ENCODE peak calls at places on chromosomes 16 and 17, in eight cellular contexts. V is mesendoderm, B is neuronal stem cell, D is uterus, K is fibroblast of pulmonary artery, C is left ventricle myocardium inferior, Z is A549, J is aorta. Q is an unnamed sample.

GRCh38 chr16:73020409-73020884 is 27.5 kb downstream of the ZFHX3 start:
- DNase-seq in B (no peak), C (peak; percentile 81), Z (peak; percentile 84), V (no peak), D (no peak), J (peak; percentile 84), K (peak; percentile 91), Q (peak; percentile 85)

GRCh38 chr16:88087517-88087877 is 136.3 kb downstream of the BANP start:
- DNase-seq in J (peak; percentile 35), K (no peak), Z (no peak), D (no peak), C (no peak), B (no peak), V (no peak), Q (no peak)

GRCh38 chr16:74083582-74083981 is 213.0 kb upstream of the PSMD7 start:
- DNase-seq in D (no peak), K (no peak), B (no peak), C (no peak), V (no peak), J (no peak), Z (no peak), Q (no peak)

GRCh38 chr16:15949210-15950166 is at the start of gene ABCC1:
- DNase-seq in B (peak; percentile 48), C (peak; percentile 55), Z (peak; percentile 63), J (peak; percentile 54), V (peak; percentile 70), K (no peak), D (peak; percentile 26), Q (peak; percentile 69)

GRCh38 chr17:74992223-74992622 is 4.8 kb downstream of the CDR2L start:
- DNase-seq in B (no peak), Z (no peak), J (no peak), C (no peak), D (no peak), K (no peak), V (no peak), Q (no peak)

GRCh38 chr17:48892940-48893645 is 506 bp downstream of the ATP5MC1 start:
- DNase-seq in Z (no peak), B (no peak), K (no peak), J (no peak), V (no peak), C (no peak), D (no peak), Q (no peak)

GRCh38 chr17:33786478-33786877 is 468.6 kb upstream of the CCL2 start:
- DNase-seq in D (no peak), C (peak; percentile 18), B (no peak), Z (no peak), K (no peak), J (peak; percentile 63), V (no peak), Q (no peak)

GRCh38 chr16:12276631-12277030 is 300.1 kb downstream of the SNX29 start:
- DNase-seq in J (no peak), C (no peak), V (no peak), D (no peak), B (no peak), K (no peak), Z (no peak), Q (no peak)

GRCh38 chr16:81450783-81451491 is 6.3 kb downstream of the CMIP start:
- DNase-seq in J (no peak), C (no peak), V (no peak), D (no peak), Z (no peak), B (no peak), K (no peak), Q (no peak)

GRCh38 chr16:28126684-28127620 is 63.4 kb upstream of the GSG1L start:
- DNase-seq in B (no peak), K (no peak), C (no peak), Z (no peak), V (no peak), D (no peak), J (no peak), Q (no peak)

GRCh38 chr16:79170565-79171242 is 429.8 kb downstream of the MAF start:
- DNase-seq in D (peak; percentile 29), K (peak; percentile 18), C (no peak), B (no peak), V (no peak), J (peak; percentile 82), Z (no peak), Q (peak; percentile 23)

GRCh38 chr17:33981713-33982601 is 273.1 kb upstream of the CCL2 start:
- DNase-seq in B (no peak), C (no peak), K (no peak), D (no peak), Z (no peak), V (no peak), J (no peak), Q (no peak)

GRCh38 chr17:5532581-5532980 is 46.2 kb downstream of the MIS12 start:
- DNase-seq in J (no peak), K (no peak), C (no peak), B (no peak), D (no peak), Z (no peak), V (no peak), Q (no peak)

GRCh38 chr16:10242916-10243315 is 60.7 kb upstream of the GRIN2A start:
- DNase-seq in D (no peak), V (no peak), C (no peak), Z (no peak), J (no peak), K (no peak), B (no peak), Q (no peak)

GRCh38 chr16:60077791-60078280 is 1343.7 kb upstream of the GOT2 start:
- DNase-seq in D (no peak), Z (no peak), K (no peak), J (no peak), B (no peak), V (no peak), C (no peak), Q (no peak)

GRCh38 chr16:49748322-49748721 is 107.6 kb downstream of the ZNF423 start:
- DNase-seq in V (no peak), Z (no peak), K (peak; percentile 56), J (peak; percentile 59), D (peak; percentile 75), B (no peak), C (no peak), Q (peak; percentile 27)

GRCh38 chr17:43591750-43592562 is 45.8 kb upstream of the ETV4 start:
- DNase-seq in V (peak; percentile 86), D (peak; percentile 87), Z (no peak), J (peak; percentile 86), B (no peak), C (peak; percentile 86), K (peak; percentile 94), Q (peak; percentile 86)

GRCh38 chr17:45222273-45222993 is 748 bp downstream of the FMNL1 start:
- DNase-seq in D (no peak), K (no peak), V (peak; percentile 47), J (no peak), Z (no peak), B (no peak), C (no peak), Q (no peak)

GRCh38 chr17:6914711-6915110 is 81.1 kb upstream of the ALOX12 start:
- DNase-seq in Z (no peak), C (no peak), D (no peak), V (no peak), B (no peak), J (no peak), K (no peak), Q (no peak)

GRCh38 chr17:42054101-42054500 is 3.7 kb upstream of the C17orf113 start:
- DNase-seq in J (no peak), C (no peak), V (no peak), B (no peak), K (no peak), Z (no peak), D (no peak), Q (no peak)

GRCh38 chr17:63848834-63849689 is 6.6 kb upstream of the SMARCD2 start:
- DNase-seq in J (peak; percentile 96), B (peak; percentile 61), V (peak; percentile 97), Z (peak; percentile 99), D (peak; percentile 84), K (peak; percentile 95), C (peak; percentile 93), Q (peak; percentile 98)

GRCh38 chr17:7260601-7261376 is 1.5 kb downstream of the CLDN7 start:
- DNase-seq in C (no peak), Z (no peak), J (peak; percentile 65), K (no peak), V (peak; percentile 80), D (no peak), B (no peak), Q (peak; percentile 70)

GRCh38 chr16:19135896-19136438 is 22.2 kb downstream of the ITPRIPL2 start:
- DNase-seq in D (no peak), K (no peak), V (peak; percentile 69), Z (peak; percentile 67), J (no peak), C (peak; percentile 43), B (no peak), Q (no peak)

GRCh38 chr17:57486416-57486815 is 230.1 kb downstream of the MSI2 start:
- DNase-seq in D (no peak), B (no peak), J (no peak), C (no peak), K (no peak), V (no peak), Z (no peak), Q (no peak)
- H3K4me3 ChIP-seq in D (no peak overlapping the region), B (no peak overlapping the region), J (no peak overlapping the region), C (no peak overlapping the region), K (no peak overlapping the region), V (no peak overlapping the region), Z (no peak overlapping the region), Q (no peak overlapping the region)

GRCh38 chr16:56939801-56940200 is 7.9 kb downstream of the HERPUD1 start:
- DNase-seq in V (no peak), B (no peak), Z (no peak), K (no peak), D (no peak), J (no peak), C (no peak), Q (no peak)
- H3K4me3 ChIP-seq in V (no peak overlapping the region), B (no peak overlapping the region), Z (no peak overlapping the region), K (no peak overlapping the region), D (no peak overlapping the region), J (no peak overlapping the region), C (no peak overlapping the region), Q (no peak overlapping the region)

DNA sequence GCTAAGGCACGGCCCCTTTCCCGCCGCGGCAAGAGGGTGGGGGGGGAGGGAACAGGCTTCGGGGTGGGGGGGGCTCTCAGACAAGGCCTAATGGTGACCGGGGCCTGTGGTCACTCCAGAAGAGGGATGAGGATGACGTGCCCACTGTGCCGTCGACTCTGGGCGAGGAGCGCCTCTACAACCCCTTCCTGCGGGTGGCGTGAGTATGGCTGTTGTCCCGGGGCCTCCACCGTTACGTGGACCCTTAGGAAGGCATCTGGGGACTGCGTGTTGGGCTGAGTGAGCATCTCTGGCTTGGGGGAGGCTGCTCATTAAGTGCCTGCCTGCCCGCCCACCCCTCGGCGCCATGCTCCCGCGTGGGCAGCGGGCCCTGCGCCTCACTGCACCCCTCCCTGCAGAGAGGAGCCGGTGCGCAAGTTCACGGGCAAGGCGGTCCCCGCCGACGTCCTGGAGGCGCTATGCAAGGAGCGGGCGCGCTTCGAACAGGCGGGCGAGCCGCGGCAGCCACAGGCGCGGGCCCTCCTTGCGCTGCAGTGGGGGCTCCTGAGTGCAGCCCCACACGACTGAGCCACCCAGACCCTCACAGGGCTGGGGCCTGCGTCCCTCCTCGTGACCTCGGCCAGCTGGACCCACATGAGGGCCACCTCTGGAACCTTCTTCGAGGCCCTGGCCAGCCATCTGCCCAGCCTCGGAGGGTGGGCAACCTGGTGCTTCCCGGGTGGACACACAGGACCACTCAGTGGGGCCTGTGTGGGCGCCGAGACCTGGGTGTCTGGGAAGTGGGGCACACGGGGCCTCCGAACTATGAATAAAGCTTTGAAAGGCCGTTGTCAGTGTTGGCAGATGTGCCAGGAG is 2.2 kb downstream of the HAGHL start:
- DNase-seq in J (no peak), B (no peak), K (no peak), V (peak; percentile 24), C (no peak), D (no peak), Z (no peak), Q (peak; percentile 55)
- H3K4me3 ChIP-seq in J (no peak overlapping the region), B (no peak overlapping the region), K (no peak overlapping the region), V (no peak overlapping the region), C (peak overlapping the region; percentile 75), D (no peak overlapping the region), Z (peak overlapping the region; percentile 60), Q (no peak overlapping the region)

GRCh38 chr16:2716101-2716885 is 3.7 kb downstream of the PRSS27 start:
- DNase-seq in Z (no peak), D (no peak), J (no peak), K (no peak), V (no peak), C (no peak), B (no peak), Q (no peak)
- H3K4me3 ChIP-seq in Z (no peak overlapping the region), D (no peak overlapping the region), J (no peak overlapping the region), K (no peak overlapping the region), V (no peak overlapping the region), C (no peak overlapping the region), B (no peak overlapping the region), Q (no peak overlapping the region)

Q was measured in psoas muscle.